ENCODE peak calls at places on chromosomes 4 and X, in nine cellular contexts. One of them, this sample, is unnamed.

GRCh38 chrX:154502989-154503388 is 12.6 kb upstream of the SLC10A3 start:
- DNase-seq in LoVo: no peak
- DNase-seq in activated naive CD8-positive, alpha-beta T cell treated with anti-CD3 and anti-CD28 coated beads for 36 hours: no peak
- DNase-seq in activated CD4-positive, alpha-beta T cell treated with anti-CD3 and anti-CD28 coated beads, Interleukin-2, amount 50 U/mL, for 48 hours: no peak
- DNase-seq in neural progenitor cell: no peak
- DNase-seq in NCI-H524: no peak
- DNase-seq in nephron progenitor cell: no peak
- DNase-seq in heart right ventricle: no peak
- DNase-seq in Right ventricle myocardium superior: no peak
- DNase-seq in this sample: no peak

GRCh38 chr4:147879676-147880075 is 147.8 kb downstream of the ARHGAP10 start:
- DNase-seq in activated naive CD8-positive, alpha-beta T cell treated with anti-CD3 and anti-CD28 coated beads for 36 hours: no peak
- DNase-seq in neural progenitor cell: no peak
- DNase-seq in heart right ventricle: no peak
- DNase-seq in LoVo: no peak
- DNase-seq in nephron progenitor cell: no peak
- DNase-seq in NCI-H524: no peak
- DNase-seq in activated CD4-positive, alpha-beta T cell treated with anti-CD3 and anti-CD28 coated beads, Interleukin-2, amount 50 U/mL, for 48 hours: no peak
- DNase-seq in Right ventricle myocardium superior: no peak
- DNase-seq in this sample: no peak

GRCh38 chr4:38606587-38606905 is 57.5 kb upstream of the KLF3 start:
- DNase-seq in activated CD4-positive, alpha-beta T cell treated with anti-CD3 and anti-CD28 coated beads, Interleukin-2, amount 50 U/mL, for 48 hours: no peak
- DNase-seq in heart right ventricle: no peak
- DNase-seq in LoVo: no peak
- DNase-seq in neural progenitor cell: no peak
- DNase-seq in NCI-H524: no peak
- DNase-seq in nephron progenitor cell: no peak
- DNase-seq in Right ventricle myocardium superior: no peak
- DNase-seq in activated naive CD8-positive, alpha-beta T cell treated with anti-CD3 and anti-CD28 coated beads for 36 hours: no peak
- DNase-seq in this sample: no peak

GRCh38 chrX:65883556-65883955 is 156.3 kb downstream of the VSIG4 start:
- DNase-seq in NCI-H524: no peak
- DNase-seq in activated naive CD8-positive, alpha-beta T cell treated with anti-CD3 and anti-CD28 coated beads for 36 hours: no peak
- DNase-seq in nephron progenitor cell: no peak
- DNase-seq in activated CD4-positive, alpha-beta T cell treated with anti-CD3 and anti-CD28 coated beads, Interleukin-2, amount 50 U/mL, for 48 hours: no peak
- DNase-seq in neural progenitor cell: no peak
- DNase-seq in LoVo: no peak
- DNase-seq in heart right ventricle: no peak
- DNase-seq in Right ventricle myocardium superior: no peak
- DNase-seq in this sample: no peak

GRCh38 chr4:107034982-107035710 is 967 bp downstream of the DKK2 start:
- DNase-seq in nephron progenitor cell: peak
- DNase-seq in heart right ventricle: no peak
- DNase-seq in LoVo: no peak
- DNase-seq in activated naive CD8-positive, alpha-beta T cell treated with anti-CD3 and anti-CD28 coated beads for 36 hours: peak
- DNase-seq in neural progenitor cell: peak
- DNase-seq in Right ventricle myocardium superior: peak
- DNase-seq in activated CD4-positive, alpha-beta T cell treated with anti-CD3 and anti-CD28 coated beads, Interleukin-2, amount 50 U/mL, for 48 hours: peak
- DNase-seq in NCI-H524: peak
- DNase-seq in this sample: peak

GRCh38 chr4:168321006-168321405 is 2.5 kb upstream of the DDX60 start:
- DNase-seq in neural progenitor cell: no peak
- DNase-seq in activated naive CD8-positive, alpha-beta T cell treated with anti-CD3 and anti-CD28 coated beads for 36 hours: no peak
- DNase-seq in LoVo: peak
- DNase-seq in activated CD4-positive, alpha-beta T cell treated with anti-CD3 and anti-CD28 coated beads, Interleukin-2, amount 50 U/mL, for 48 hours: no peak
- DNase-seq in NCI-H524: no peak
- DNase-seq in Right ventricle myocardium superior: no peak
- DNase-seq in nephron progenitor cell: no peak
- DNase-seq in heart right ventricle: no peak
- DNase-seq in this sample: no peak

GRCh38 chr4:153916273-153916755 is 127.4 kb upstream of the SFRP2 start:
- DNase-seq in neural progenitor cell: no peak
- DNase-seq in heart right ventricle: no peak
- DNase-seq in activated naive CD8-positive, alpha-beta T cell treated with anti-CD3 and anti-CD28 coated beads for 36 hours: peak
- DNase-seq in Right ventricle myocardium superior: no peak
- DNase-seq in NCI-H524: no peak
- DNase-seq in activated CD4-positive, alpha-beta T cell treated with anti-CD3 and anti-CD28 coated beads, Interleukin-2, amount 50 U/mL, for 48 hours: peak
- DNase-seq in LoVo: no peak
- DNase-seq in nephron progenitor cell: no peak
- DNase-seq in this sample: no peak

GRCh38 chrX:137032378-137032694 is 1.5 kb downstream of the GPR101 start:
- DNase-seq in activated CD4-positive, alpha-beta T cell treated with anti-CD3 and anti-CD28 coated beads, Interleukin-2, amount 50 U/mL, for 48 hours: no peak
- DNase-seq in NCI-H524: peak
- DNase-seq in heart right ventricle: no peak
- DNase-seq in Right ventricle myocardium superior: no peak
- DNase-seq in neural progenitor cell: no peak
- DNase-seq in LoVo: no peak
- DNase-seq in nephron progenitor cell: no peak
- DNase-seq in activated naive CD8-positive, alpha-beta T cell treated with anti-CD3 and anti-CD28 coated beads for 36 hours: no peak
- DNase-seq in this sample: no peak

GRCh38 chr4:164799410-164799809 is 45.5 kb downstream of the SMIM31 start:
- DNase-seq in neural progenitor cell: peak
- DNase-seq in activated naive CD8-positive, alpha-beta T cell treated with anti-CD3 and anti-CD28 coated beads for 36 hours: no peak
- DNase-seq in activated CD4-positive, alpha-beta T cell treated with anti-CD3 and anti-CD28 coated beads, Interleukin-2, amount 50 U/mL, for 48 hours: no peak
- DNase-seq in LoVo: no peak
- DNase-seq in nephron progenitor cell: no peak
- DNase-seq in NCI-H524: no peak
- DNase-seq in heart right ventricle: no peak
- DNase-seq in Right ventricle myocardium superior: no peak
- DNase-seq in this sample: no peak

GRCh38 chr4:117137143-117137542 is 51.8 kb upstream of the TRAM1L1 start:
- DNase-seq in NCI-H524: no peak
- DNase-seq in activated CD4-positive, alpha-beta T cell treated with anti-CD3 and anti-CD28 coated beads, Interleukin-2, amount 50 U/mL, for 48 hours: no peak
- DNase-seq in heart right ventricle: no peak
- DNase-seq in neural progenitor cell: no peak
- DNase-seq in activated naive CD8-positive, alpha-beta T cell treated with anti-CD3 and anti-CD28 coated beads for 36 hours: no peak
- DNase-seq in nephron progenitor cell: no peak
- DNase-seq in LoVo: no peak
- DNase-seq in Right ventricle myocardium superior: no peak
- DNase-seq in this sample: no peak